ENCODE peak calls at places on chromosomes 2 and 18, in four cellular contexts. One of them, this sample, is unnamed.

GRCh38 chr18:31651369-31651768 is 33.0 kb downstream of the B4GALT6 start:
- DNase-seq in dorsolateral prefrontal cortex: no peak
- DNase-seq in GM10248: no peak
- DNase-seq in left cardiac atrium: no peak
- DNase-seq in this sample: no peak

GRCh38 chr2:72719416-72719815 is 106.4 kb downstream of the EXOC6B start:
- DNase-seq in left cardiac atrium: no peak
- DNase-seq in GM10248: no peak
- DNase-seq in dorsolateral prefrontal cortex: no peak
- DNase-seq in this sample: no peak

GRCh38 chr2:230408244-230408842 is 7.7 kb upstream of the SP100 start:
- DNase-seq in GM10248: no peak
- DNase-seq in left cardiac atrium: peak
- DNase-seq in dorsolateral prefrontal cortex: no peak
- DNase-seq in this sample: peak

GRCh38 chr2:106144621-106145331 is 49.3 kb downstream of the UXS1 start:
- DNase-seq in left cardiac atrium: no peak
- DNase-seq in GM10248: no peak
- DNase-seq in dorsolateral prefrontal cortex: no peak
- DNase-seq in this sample: no peak

GRCh38 chr2:12616456-12617163 is 100.1 kb upstream of the TRIB2 start:
- DNase-seq in GM10248: no peak
- DNase-seq in dorsolateral prefrontal cortex: no peak
- DNase-seq in left cardiac atrium: no peak
- DNase-seq in this sample: no peak

GRCh38 chr2:164621761-164622105 is 451 bp upstream of the GRB14 start:
- DNase-seq in GM10248: peak
- DNase-seq in left cardiac atrium: no peak
- DNase-seq in dorsolateral prefrontal cortex: no peak
- DNase-seq in this sample: no peak

GRCh38 chr2:66235408-66235807 is 199.5 kb upstream of the MEIS1 start:
- DNase-seq in dorsolateral prefrontal cortex: no peak
- DNase-seq in left cardiac atrium: no peak
- DNase-seq in GM10248: no peak
- DNase-seq in this sample: no peak

GRCh38 chr2:43057742-43058706 is 168.4 kb downstream of the ZFP36L2 start:
- DNase-seq in left cardiac atrium: no peak
- DNase-seq in GM10248: no peak
- DNase-seq in dorsolateral prefrontal cortex: no peak
- DNase-seq in this sample: no peak

GRCh38 chr2:165113414-165113813 is 90.4 kb downstream of the SCN3A start:
- DNase-seq in GM10248: no peak
- DNase-seq in left cardiac atrium: no peak
- DNase-seq in dorsolateral prefrontal cortex: no peak
- DNase-seq in this sample: no peak

GRCh38 chr18:55266981-55267380 is 307.7 kb upstream of the CCDC68 start:
- DNase-seq in left cardiac atrium: no peak
- DNase-seq in dorsolateral prefrontal cortex: no peak
- DNase-seq in GM10248: no peak
- DNase-seq in this sample: no peak

GRCh38 chr18:51862311-51862710 is 477.7 kb upstream of the DCC start:
- DNase-seq in GM10248: no peak
- DNase-seq in dorsolateral prefrontal cortex: no peak
- DNase-seq in left cardiac atrium: no peak
- DNase-seq in this sample: no peak

GRCh38 chr2:32622570-32623310 is 5.1 kb upstream of the TTC27 start:
- DNase-seq in left cardiac atrium: no peak
- DNase-seq in GM10248: no peak
- DNase-seq in dorsolateral prefrontal cortex: no peak
- DNase-seq in this sample: no peak

This sample was measured in right atrium auricular region.